ENCODE peak calls at places on chromosomes 7 and 10, in ten cellular contexts. F, N, V, O, K, H, Z, R, L and G are unnamed samples.

GRCh38 chr7:134926396-134926795 is 59.9 kb upstream of the AGBL3 start:
- DNase-seq in F (no peak), N (no peak), V (no peak), O (no peak), K (no peak), H (peak), Z (no peak), R (peak), L (no peak), G (no peak)

GRCh38 chr7:7517661-7518236 is 17.9 kb downstream of the COL28A1 start:
- DNase-seq in F (no peak), N (no peak), V (no peak), O (no peak), K (no peak), H (no peak), Z (no peak), R (no peak), L (no peak), G (no peak)

GRCh38 chr10:133087679-133088523 is at the start of gene ADGRA1:
- DNase-seq in F (no peak), N (no peak), V (no peak), O (no peak), K (no peak), H (no peak), Z (no peak), R (no peak), L (no peak), G (no peak)

GRCh38 chr7:132065973-132066611 is 509.7 kb upstream of the PODXL start:
- DNase-seq in F (no peak), N (no peak), V (no peak), O (no peak), K (no peak), H (no peak), Z (no peak), R (no peak), L (no peak), G (no peak)

GRCh38 chr7:29243777-29244655 is 49.4 kb downstream of the CHN2 start:
- DNase-seq in F (no peak), N (no peak), V (no peak), O (no peak), K (no peak), H (no peak), Z (peak), R (no peak), L (no peak), G (no peak)

GRCh38 chr10:24771943-24772747 is 48.5 kb upstream of the ARHGAP21 start:
- DNase-seq in F (no peak), N (no peak), V (no peak), O (no peak), K (no peak), H (peak), Z (no peak), R (no peak), L (no peak), G (no peak)

GRCh38 chr10:24721254-24722106 is 2.2 kb downstream of the ARHGAP21 start:
- DNase-seq in F (peak), N (peak), V (peak), O (no peak), K (peak), H (peak), Z (no peak), R (peak), L (peak), G (peak)

GRCh38 chr10:100509241-100509640 is 10.4 kb downstream of the SEC31B start:
- DNase-seq in F (no peak), N (peak), V (no peak), O (no peak), K (no peak), H (no peak), Z (peak), R (no peak), L (no peak), G (no peak)

GRCh38 chr10:44702531-44702930 is 208.6 kb upstream of the TMEM72 start:
- DNase-seq in F (no peak), N (no peak), V (no peak), O (no peak), K (no peak), H (no peak), Z (no peak), R (peak), L (no peak), G (no peak)

GRCh38 chr7:150941983-150942590 is 36.0 kb downstream of the KCNH2 start:
- DNase-seq in F (peak), N (peak), V (peak), O (no peak), K (no peak), H (no peak), Z (peak), R (peak), L (no peak), G (no peak)

GRCh38 chr10:12502526-12503274 is 153.4 kb downstream of the CAMK1D start:
- DNase-seq in F (no peak), N (no peak), V (peak), O (no peak), K (no peak), H (no peak), Z (no peak), R (no peak), L (no peak), G (no peak)

GRCh38 chr10:77526861-77527617 is 110.6 kb downstream of the KCNMA1 start:
- DNase-seq in F (no peak), N (no peak), V (no peak), O (no peak), K (no peak), H (no peak), Z (no peak), R (peak), L (peak), G (no peak)

GRCh38 chr7:45435846-45436245 is 138.3 kb upstream of the ADCY1 start:
- DNase-seq in F (peak), N (peak), V (no peak), O (no peak), K (no peak), H (peak), Z (no peak), R (peak), L (no peak), G (no peak)

GRCh38 chr7:33243319-33243881 is 114.0 kb downstream of the BBS9 start:
- DNase-seq in F (peak), N (peak), V (no peak), O (no peak), K (no peak), H (peak), Z (no peak), R (peak), L (no peak), G (no peak)

GRCh38 chr10:80168679-80169380 is 36.3 kb downstream of the PLAC9 start:
- DNase-seq in F (no peak), N (no peak), V (peak), O (no peak), K (no peak), H (peak), Z (no peak), R (peak), L (no peak), G (no peak)

GRCh38 chr10:73413108-73413527 is 740 bp downstream of the ANXA7 start:
- DNase-seq in F (no peak), N (no peak), V (no peak), O (peak), K (peak), H (no peak), Z (no peak), R (peak), L (peak), G (no peak)

GRCh38 chr10:11793762-11794479 is 29.2 kb upstream of the PROSER2 start:
- DNase-seq in F (peak), N (peak), V (no peak), O (no peak), K (no peak), H (peak), Z (no peak), R (peak), L (no peak), G (no peak)

GRCh38 chr10:124690971-124691370 is 53.2 kb downstream of the FAM53B start:
- DNase-seq in F (no peak), N (no peak), V (no peak), O (no peak), K (no peak), H (no peak), Z (no peak), R (no peak), L (no peak), G (no peak)
- H3K27ac ChIP-seq in F (no peak), N (no peak), V (peak), O (peak), K (no peak), H (no peak), Z (no peak), R (no peak), L (peak), G (no peak)

DNA sequence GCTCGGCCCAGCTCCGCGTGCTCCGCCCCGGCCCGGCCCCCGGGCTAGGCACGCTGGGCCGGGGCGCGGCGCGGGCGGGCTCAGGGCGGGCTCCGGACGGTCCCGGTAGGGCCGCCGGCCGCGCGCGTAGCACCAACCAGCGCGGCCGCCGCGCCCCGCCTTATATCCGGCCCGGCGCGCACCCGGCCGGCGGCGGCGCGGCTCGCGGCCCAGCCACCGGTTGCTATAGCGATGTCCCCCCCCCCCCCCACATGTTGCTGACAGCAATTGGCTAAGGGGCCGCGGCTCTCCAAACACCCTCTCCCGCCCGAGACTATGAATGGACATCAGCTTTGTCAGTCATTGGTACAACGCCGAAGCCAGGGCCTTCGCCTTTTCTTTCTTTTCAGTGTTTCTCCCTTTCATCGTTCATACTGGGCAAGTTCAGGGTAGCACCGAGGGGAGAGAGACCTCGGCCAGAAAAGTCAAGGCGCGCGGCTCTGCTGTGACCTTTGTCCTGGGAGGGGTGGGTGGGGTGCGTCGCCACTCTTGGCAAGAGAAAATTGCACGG is 354.1 kb downstream of the DNAJB6 start:
- DNase-seq in F (peak), N (peak), V (peak), O (no peak), K (peak), H (no peak), Z (no peak), R (peak), L (peak), G (no peak)
- H3K27ac ChIP-seq in F (no peak), N (no peak), V (no peak), O (no peak), K (no peak), H (no peak), Z (no peak), R (no peak), L (no peak), G (no peak)

GRCh38 chr10:59724098-59724938 is 14.7 kb upstream of the SLC16A9 start:
- DNase-seq in F (no peak), N (no peak), V (no peak), O (no peak), K (no peak), H (no peak), Z (no peak), R (peak), L (peak), G (no peak)
- H3K27ac ChIP-seq in F (no peak), N (no peak), V (no peak), O (no peak), K (no peak), H (no peak), Z (no peak), R (peak), L (peak), G (no peak)

GRCh38 chr10:30188567-30189253 is 129.3 kb upstream of the JCAD start:
- DNase-seq in F (no peak), N (no peak), V (no peak), O (no peak), K (no peak), H (no peak), Z (no peak), R (no peak), L (no peak), G (no peak)
- H3K27ac ChIP-seq in F (no peak), N (no peak), V (peak), O (no peak), K (peak), H (peak), Z (no peak), R (no peak), L (peak), G (peak)

DNA sequence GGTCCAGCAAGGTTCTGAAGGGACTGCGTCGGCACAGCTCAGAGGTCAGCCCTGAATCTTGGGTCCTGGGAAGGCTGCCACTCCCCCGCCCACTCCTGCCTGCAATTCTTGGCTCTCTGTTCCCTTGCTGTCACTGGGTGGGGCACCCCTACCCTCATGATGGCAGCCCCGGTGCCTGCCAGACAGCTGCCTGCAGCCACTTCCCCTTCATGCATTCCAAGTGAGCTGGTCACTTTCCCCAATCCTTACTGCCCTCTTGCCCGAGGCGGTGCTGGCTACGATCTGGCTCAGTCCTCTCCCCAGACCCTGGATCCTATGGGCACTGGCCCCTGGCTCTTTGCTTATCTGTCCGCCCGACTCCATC is 14.2 kb downstream of the MYL10 start:
- DNase-seq in F (peak), N (no peak), V (no peak), O (no peak), K (no peak), H (no peak), Z (no peak), R (peak), L (no peak), G (no peak)
- H3K27ac ChIP-seq in F (no peak), N (no peak), V (no peak), O (no peak), K (no peak), H (no peak), Z (no peak), R (no peak), L (no peak), G (no peak)